ENCODE peak calls at places on chromosomes 7 and 10, in ten cellular contexts. A is cardiac muscle cell, R is GM23338, T is left ventricle myocardium inferior, P is psoas muscle, C is GM12864, Q is foreskin fibroblast, I is NB4, E is astrocyte, W is heart left ventricle. F is an unnamed sample.
A peak's percentile ranks its signal among the peaks of the same experiment; 100 is the strongest.

GRCh38 chr7:498678-499641 is 20.7 kb downstream of the PDGFA start:
- DNase-seq in A (no peak), R (no peak), T (peak; percentile 22), P (peak; percentile 21), C (no peak), Q (no peak), I (no peak), E (no peak), W (no peak), F (no peak)

GRCh38 chr10:71694567-71694968 is 25.0 kb downstream of the C10orf105 start:
- DNase-seq in A (no peak), R (no peak), T (no peak), P (no peak), C (peak; percentile 85), Q (no peak), I (peak; percentile 97), E (no peak), W (peak; percentile 60), F (peak; percentile 92)

GRCh38 chr10:125231116-125231812 is 70.9 kb upstream of the CTBP2 start:
- DNase-seq in A (peak; percentile 83), R (peak; percentile 62), T (no peak), P (peak; percentile 37), C (no peak), Q (peak; percentile 90), I (no peak), E (peak; percentile 96), W (no peak), F (no peak)

GRCh38 chr10:97922378-97922758 is 72.7 kb downstream of the GOLGA7B start:
- DNase-seq in A (no peak), R (no peak), T (no peak), P (no peak), C (no peak), Q (no peak), I (no peak), E (no peak), W (no peak), F (no peak)

GRCh38 chr7:134676743-134677142 is 30.1 kb downstream of the BPGM start:
- DNase-seq in A (no peak), R (no peak), T (no peak), P (no peak), C (no peak), Q (no peak), I (no peak), E (no peak), W (no peak), F (no peak)

GRCh38 chr10:110876000-110876399 is 4.3 kb downstream of the PDCD4 start:
- DNase-seq in A (no peak), R (no peak), T (no peak), P (no peak), C (no peak), Q (no peak), I (no peak), E (no peak), W (no peak), F (peak; percentile 15)

GRCh38 chr10:69123306-69123746 is 652 bp upstream of the VPS26A start:
- DNase-seq in A (peak; percentile 77), R (peak; percentile 73), T (peak; percentile 57), P (no peak), C (peak; percentile 7), Q (peak; percentile 57), I (no peak), E (peak; percentile 54), W (no peak), F (no peak)

GRCh38 chr10:49614242-49615198 is 683 bp downstream of the CHAT start:
- DNase-seq in A (no peak), R (peak; percentile 33), T (no peak), P (no peak), C (no peak), Q (no peak), I (no peak), E (no peak), W (no peak), F (no peak)

GRCh38 chr10:87850742-87851205 is 12.6 kb downstream of the KLLN start:
- DNase-seq in A (peak; percentile 83), R (peak; percentile 89), T (peak; percentile 45), P (peak; percentile 37), C (no peak), Q (peak; percentile 60), I (peak; percentile 88), E (peak; percentile 52), W (peak; percentile 56), F (peak; percentile 64)

GRCh38 chr7:75033064-75033463 is 40.5 kb downstream of the RCC1L start:
- DNase-seq in A (peak; percentile 27), R (peak; percentile 82), T (no peak), P (no peak), C (no peak), Q (no peak), I (peak; percentile 33), E (no peak), W (no peak), F (no peak)

GRCh38 chr10:84845628-84846261 is 517.4 kb downstream of the CCSER2 start:
- DNase-seq in A (no peak), R (peak; percentile 39), T (no peak), P (no peak), C (no peak), Q (no peak), I (peak; percentile 51), E (no peak), W (no peak), F (peak; percentile 38)

GRCh38 chr7:129952164-129952652 is 552 bp downstream of the UBE2H start:
- DNase-seq in A (peak; percentile 33), R (peak; percentile 47), T (peak; percentile 44), P (peak; percentile 51), C (no peak), Q (no peak), I (peak; percentile 71), E (no peak), W (peak; percentile 56), F (peak; percentile 69)
- TF ChIP-seq CTCF in A (no peak), R (peak; percentile 5), T (no peak), P (no peak), C (no peak), Q (no peak), I (no peak), E (no peak), W (no peak), F (no peak)

GRCh38 chr10:16518822-16519221 is 2.9 kb downstream of the C1QL3 start:
- DNase-seq in A (no peak), R (peak; percentile 32), T (no peak), P (no peak), C (no peak), Q (no peak), I (no peak), E (no peak), W (no peak), F (peak; percentile 5)

GRCh38 chr10:16520900-16521299 is 779 bp downstream of the C1QL3 start:
- DNase-seq in A (peak; percentile 33), R (peak; percentile 65), T (peak; percentile 18), P (no peak), C (no peak), Q (no peak), I (no peak), E (no peak), W (no peak), F (peak; percentile 68)

GRCh38 chr10:16519908-16520861 is 1.5 kb downstream of the C1QL3 start:
- DNase-seq in A (no peak), R (peak; percentile 59), T (no peak), P (no peak), C (no peak), Q (no peak), I (no peak), E (no peak), W (no peak), F (peak; percentile 31)

GRCh38 chr10:16519250-16519907 is 2.3 kb downstream of the C1QL3 start:
- DNase-seq in A (no peak), R (peak; percentile 39), T (no peak), P (no peak), C (no peak), Q (no peak), I (no peak), E (no peak), W (no peak), F (peak; percentile 68)

GRCh38 chr10:16521311-16522016 is at the start of gene C1QL3:
- DNase-seq in A (peak; percentile 39), R (peak; percentile 79), T (no peak), P (no peak), C (no peak), Q (no peak), I (no peak), E (peak; percentile 10), W (no peak), F (peak; percentile 54)
- H3K4me3 ChIP-seq in A (peak within 1 kb of the TSS; percentile 54), R (peak within 1 kb of the TSS; percentile 80), T (peak within 1 kb of the TSS; percentile 70), P (peak within 1 kb of the TSS; percentile 63), C (peak within 1 kb of the TSS; percentile 47), Q (peak within 1 kb of the TSS; percentile 47), I (no peak within 1 kb of the TSS), E (peak within 1 kb of the TSS; percentile 36), W (peak within 1 kb of the TSS; percentile 59), F (peak within 1 kb of the TSS; percentile 43)

GRCh38 chr7:132930881-132931280 is 151.0 kb downstream of the CHCHD3 start:
- DNase-seq in A (no peak), R (peak; percentile 54), T (no peak), P (no peak), C (no peak), Q (no peak), I (peak; percentile 46), E (no peak), W (no peak), F (peak; percentile 20)
- TF ChIP-seq CTCF in A (peak; percentile 14), R (peak; percentile 75), T (peak; percentile 29), P (peak; percentile 11), C (no peak), Q (no peak), I (peak; percentile 14), E (peak; percentile 20), W (no peak), F (peak; percentile 4)

GRCh38 chr7:54933610-54934009 is 85.2 kb upstream of the EGFR start:
- DNase-seq in A (no peak), R (no peak), T (no peak), P (no peak), C (no peak), Q (no peak), I (no peak), E (no peak), W (no peak), F (no peak)
- H3K4me3 ChIP-seq in A (peak overlapping the region; percentile 15), R (peak overlapping the region; percentile 64), T (peak overlapping the region; percentile 63), P (peak overlapping the region; percentile 64), C (no peak overlapping the region), Q (peak overlapping the region; percentile 65), I (no peak overlapping the region), E (peak overlapping the region; percentile 58), W (peak overlapping the region; percentile 55), F (no peak overlapping the region)

GRCh38 chr10:75553550-75553949 is 122.1 kb downstream of the LRMDA start:
- DNase-seq in A (no peak), R (no peak), T (no peak), P (no peak), C (no peak), Q (no peak), I (peak; percentile 70), E (no peak), W (no peak), F (no peak)
- TF ChIP-seq CTCF in A (no peak), R (no peak), T (no peak), P (no peak), C (no peak), Q (no peak), I (no peak), E (no peak), W (no peak), F (no peak)

GRCh38 chr7:26295015-26295414 is 3.4 kb downstream of the SNX10 start:
- DNase-seq in A (no peak), R (no peak), T (no peak), P (no peak), C (no peak), Q (no peak), I (no peak), E (no peak), W (no peak), F (no peak)
- H3K4me3 ChIP-seq in A (no peak overlapping the region), R (no peak overlapping the region), T (no peak overlapping the region), P (no peak overlapping the region), C (no peak overlapping the region), Q (no peak overlapping the region), I (peak overlapping the region; percentile 82), E (no peak overlapping the region), W (no peak overlapping the region), F (no peak overlapping the region)

F was measured in GM12865.